ENCODE peak calls at places on chromosome 3, in five cellular contexts. J is tibial nerve, L is kidney, A is H9, Q is fibroblast of lung. F is an unnamed sample. For H3K9me3, the result is how much of the 10 kb centered on the place peaks cover.

GRCh38 chr3:39126532-39127071 is 19.1 kb downstream of the TTC21A start:
- DNase-seq in J (no peak), L (peak), A (peak), Q (peak), F (peak)

GRCh38 chr3:3991598-3991997 is 192.4 kb downstream of the LRRN1 start:
- DNase-seq in J (no peak), L (no peak), A (no peak), Q (no peak), F (no peak)

GRCh38 chr3:26559252-26559651 is 63.3 kb upstream of the LRRC3B start:
- DNase-seq in J (no peak), L (no peak), A (no peak), Q (no peak), F (no peak)

GRCh38 chr3:14962762-14963161 is 15.4 kb downstream of the NR2C2 start:
- DNase-seq in J (no peak), L (no peak), A (no peak), Q (peak), F (no peak)

GRCh38 chr3:121651684-121652083 is 9.0 kb downstream of the HCLS1 start:
- DNase-seq in J (no peak), L (no peak), A (no peak), Q (peak), F (no peak)

GRCh38 chr3:9111349-9112265 is 137.8 kb downstream of the SRGAP3 start:
- DNase-seq in J (no peak), L (no peak), A (peak), Q (peak), F (peak)

GRCh38 chr3:123489400-123490004 is 40.6 kb upstream of the ADCY5 start:
- DNase-seq in J (peak), L (peak), A (peak), Q (peak), F (peak)

GRCh38 chr3:140244893-140245292 is 309.9 kb downstream of the CLSTN2 start:
- DNase-seq in J (no peak), L (no peak), A (no peak), Q (peak), F (no peak)

GRCh38 chr3:54989023-54989380 is 61.1 kb upstream of the LRTM1 start:
- DNase-seq in J (no peak), L (no peak), A (no peak), Q (no peak), F (no peak)

GRCh38 chr3:184343200-184343876 is 5.9 kb downstream of the FAM131A start:
- DNase-seq in J (no peak), L (no peak), A (peak), Q (peak), F (no peak)

GRCh38 chr3:45020534-45020933 is 5.6 kb upstream of the CLEC3B start:
- DNase-seq in J (no peak), L (no peak), A (no peak), Q (no peak), F (no peak)

GRCh38 chr3:177371903-177372302 is 174.6 kb upstream of the TBL1XR1 start:
- DNase-seq in J (no peak), L (no peak), A (no peak), Q (no peak), F (no peak)

GRCh38 chr3:194508486-194509449 is 22.0 kb upstream of the ATP13A3 start:
- DNase-seq in J (no peak), L (no peak), A (no peak), Q (no peak), F (no peak)

GRCh38 chr3:105772635-105773034 is 96.2 kb downstream of the CBLB start:
- DNase-seq in J (no peak), L (no peak), A (no peak), Q (no peak), F (no peak)

GRCh38 chr3:123618768-123619484 is 34.1 kb upstream of the HACD2 start:
- DNase-seq in J (peak), L (peak), A (no peak), Q (peak), F (peak)

GRCh38 chr3:71168961-71169411 is 414.5 kb downstream of the FOXP1 start:
- DNase-seq in J (no peak), L (no peak), A (no peak), Q (peak), F (peak)

GRCh38 chr3:37543692-37544091 is 318.0 kb upstream of the CTDSPL start:
- DNase-seq in J (no peak), L (no peak), A (no peak), Q (no peak), F (no peak)

GRCh38 chr3:37544105-37544504 is 317.6 kb upstream of the CTDSPL start:
- DNase-seq in J (no peak), L (no peak), A (no peak), Q (no peak), F (no peak)

GRCh38 chr3:37545479-37545878 is 316.2 kb upstream of the CTDSPL start:
- DNase-seq in J (no peak), L (no peak), A (no peak), Q (no peak), F (peak)

GRCh38 chr3:37544869-37545352 is 316.8 kb upstream of the CTDSPL start:
- DNase-seq in J (no peak), L (no peak), A (no peak), Q (no peak), F (peak)

DNA sequence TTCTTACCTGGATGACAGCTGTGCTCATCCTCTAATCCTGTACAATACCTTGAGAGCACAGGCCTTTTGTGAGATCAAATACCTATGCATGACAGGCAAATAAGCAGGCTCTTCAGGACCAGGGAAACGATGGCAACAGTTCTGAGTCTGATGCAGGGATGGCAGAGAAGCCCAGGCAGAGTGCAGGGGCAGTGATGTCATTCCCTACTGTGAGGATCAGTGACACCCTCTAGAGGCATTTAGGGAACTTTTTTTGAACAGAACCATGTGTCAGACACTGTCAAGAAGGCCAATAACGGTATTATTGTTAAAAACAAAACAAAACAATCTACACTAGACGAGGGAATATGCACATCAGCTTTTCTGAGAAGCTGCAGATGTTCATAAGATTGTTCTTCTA is 314.8 kb upstream of the CTDSPL start:
- DNase-seq in J (no peak), L (no peak), A (no peak), Q (peak), F (no peak)
- TF ChIP-seq CTCF in J (no peak), L (peak), A (peak), Q (peak), F (no peak)

DNA sequence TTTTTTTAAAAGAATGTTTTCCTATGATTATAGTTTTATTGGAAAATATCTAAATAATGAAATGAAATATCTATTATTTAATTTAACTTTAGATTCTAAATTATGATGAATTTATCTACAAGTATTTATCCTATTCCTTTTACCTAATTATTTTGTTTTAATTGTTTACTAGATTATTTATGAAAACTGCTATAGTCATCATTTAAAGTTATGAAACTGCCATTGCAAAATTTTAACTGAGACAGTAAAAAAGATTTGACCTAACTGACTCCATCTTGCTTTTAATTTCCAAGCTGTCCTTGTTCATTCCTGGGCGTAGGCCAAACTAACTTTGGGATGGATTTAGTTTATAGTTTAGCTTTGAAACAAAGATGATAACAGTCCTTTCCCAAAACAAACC is 25.9 kb upstream of the FAM3D start:
- DNase-seq in J (no peak), L (no peak), A (no peak), Q (no peak), F (no peak)
- H3K9me3 ChIP-seq in J (under half), L (under half), A (under half), Q (under half), F (under half)

DNA sequence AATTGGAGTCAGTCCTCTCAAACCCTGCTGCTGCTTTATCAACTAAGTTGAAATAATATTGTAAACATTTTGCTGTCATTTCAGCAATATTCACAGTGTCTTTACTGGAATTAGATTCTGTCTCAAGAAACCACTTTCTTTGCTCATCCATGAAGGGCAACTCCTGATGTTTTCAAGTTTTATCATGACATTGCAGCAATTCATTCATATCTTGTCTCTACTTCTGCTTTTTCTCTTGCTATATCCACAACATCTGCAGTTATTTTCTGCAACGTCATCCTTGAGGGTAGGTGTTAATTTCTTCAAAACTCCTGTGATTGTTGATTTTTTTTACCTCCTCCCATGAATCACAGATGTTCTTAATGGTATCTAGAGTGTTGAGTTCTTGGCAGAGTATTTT is 181.6 kb downstream of the EPHA6 start:
- DNase-seq in J (no peak), L (no peak), A (no peak), Q (no peak), F (no peak)
- TF ChIP-seq CTCF in J (no peak), L (no peak), A (no peak), Q (no peak), F (no peak)

DNA sequence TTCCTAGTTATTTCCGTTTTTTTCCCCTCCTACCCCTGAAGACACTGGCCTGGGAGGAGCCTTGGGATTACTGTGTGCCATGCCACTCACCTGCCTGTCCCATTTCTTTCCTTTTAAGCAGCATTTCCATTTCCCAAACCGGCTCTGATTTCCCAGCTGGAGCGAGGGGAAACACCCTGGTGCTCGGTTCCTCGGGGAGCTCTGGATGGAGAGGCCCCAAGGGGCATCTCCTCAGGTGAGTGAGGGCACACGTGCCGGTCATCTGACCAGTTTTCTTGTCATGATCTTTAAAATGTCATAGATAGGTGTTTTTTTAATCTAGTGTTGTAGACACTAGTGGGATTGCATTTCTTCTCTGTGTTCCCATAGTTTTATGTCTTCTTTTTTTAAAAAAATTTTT is 2.7 kb downstream of the ZNF662 start:
- DNase-seq in J (no peak), L (no peak), A (no peak), Q (no peak), F (no peak)
- H3K9me3 ChIP-seq in J (under half), L (under half), A (under half), Q (under half), F (under half)

GRCh38 chr3:189053327-189053726 is 118.4 kb upstream of the TPRG1 start:
- DNase-seq in J (no peak), L (no peak), A (no peak), Q (no peak), F (no peak)

GRCh38 chr3:189049458-189050231 is 122.1 kb upstream of the TPRG1 start:
- DNase-seq in J (no peak), L (no peak), A (peak), Q (no peak), F (no peak)
- TF ChIP-seq CTCF in J (no peak), L (no peak), A (peak), Q (no peak), F (no peak)

DNA sequence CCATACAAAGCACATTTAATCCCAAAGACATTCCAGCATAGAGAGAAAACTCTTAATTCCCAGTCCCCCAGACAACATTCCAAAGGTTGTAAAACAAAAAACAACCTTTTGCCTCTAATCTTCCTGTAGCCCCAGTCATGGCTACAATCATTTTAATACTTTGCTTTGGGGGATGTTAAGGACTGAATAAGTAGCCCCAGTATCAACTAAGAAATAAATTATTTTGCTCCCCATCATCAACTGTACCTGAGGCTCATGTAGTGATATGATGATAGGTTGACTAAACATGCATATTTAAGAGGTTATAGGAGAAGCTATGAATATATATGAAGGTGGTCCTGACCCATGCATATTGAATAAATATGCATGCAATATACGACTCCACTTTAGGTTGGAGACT is 40.6 kb downstream of the PRR20G start:
- DNase-seq in J (no peak), L (no peak), A (no peak), Q (no peak), F (no peak)
- H3K9me3 ChIP-seq in J (under half), L (under half), A (under half), Q (under half), F (under half)

GRCh38 chr3:134838599-134838998 is 43.5 kb downstream of the EPHB1 start:
- DNase-seq in J (no peak), L (no peak), A (no peak), Q (no peak), F (no peak)
- TF ChIP-seq CTCF in J (no peak), L (no peak), A (peak), Q (no peak), F (no peak)

DNA sequence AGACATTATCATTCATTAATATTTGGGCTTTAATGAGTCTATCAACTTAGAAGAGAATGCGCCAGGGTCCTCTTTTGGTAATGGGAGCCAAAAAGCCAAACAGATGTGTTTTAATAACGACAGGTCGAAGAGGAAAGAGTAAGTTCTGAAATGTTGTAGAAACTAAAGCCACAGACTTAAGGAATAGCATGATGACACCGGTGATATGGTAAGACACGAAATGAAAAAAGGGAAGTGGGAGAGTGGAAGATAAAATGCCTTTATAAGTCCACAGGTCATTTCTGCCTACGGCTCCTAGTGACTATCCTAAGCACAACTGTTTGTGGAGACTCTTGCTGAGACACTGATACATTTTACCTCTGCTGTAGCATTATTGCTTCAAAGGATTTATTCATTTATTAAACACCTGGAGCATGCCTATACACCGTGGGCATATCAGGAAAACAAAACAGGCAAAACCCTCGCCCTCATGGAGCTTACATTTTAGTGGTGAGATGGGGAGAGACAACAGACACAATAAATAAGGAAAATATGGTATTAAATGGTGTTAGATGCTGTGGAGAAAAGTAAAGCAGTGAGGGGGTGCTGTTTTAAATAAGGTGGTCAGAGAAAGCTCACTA is 11.7 kb upstream of the CD47 start:
- DNase-seq in J (no peak), L (no peak), A (no peak), Q (no peak), F (no peak)
- H3K9me3 ChIP-seq in J (under half), L (under half), A (under half), Q (under half), F (under half)

GRCh38 chr3:58178528-58179234 is 32.1 kb downstream of the DNASE1L3 start:
- DNase-seq in J (no peak), L (no peak), A (no peak), Q (no peak), F (no peak)
- TF ChIP-seq CTCF in J (no peak), L (no peak), A (no peak), Q (no peak), F (no peak)

GRCh38 chr3:362939-363338 is 166.4 kb downstream of the CHL1 start:
- DNase-seq in J (no peak), L (no peak), A (no peak), Q (no peak), F (no peak)

GRCh38 chr3:359672-360071 is 163.1 kb downstream of the CHL1 start:
- DNase-seq in J (no peak), L (no peak), A (no peak), Q (no peak), F (no peak)

GRCh38 chr3:365268-365667 is 168.7 kb downstream of the CHL1 start:
- DNase-seq in J (no peak), L (no peak), A (no peak), Q (no peak), F (no peak)

DNA sequence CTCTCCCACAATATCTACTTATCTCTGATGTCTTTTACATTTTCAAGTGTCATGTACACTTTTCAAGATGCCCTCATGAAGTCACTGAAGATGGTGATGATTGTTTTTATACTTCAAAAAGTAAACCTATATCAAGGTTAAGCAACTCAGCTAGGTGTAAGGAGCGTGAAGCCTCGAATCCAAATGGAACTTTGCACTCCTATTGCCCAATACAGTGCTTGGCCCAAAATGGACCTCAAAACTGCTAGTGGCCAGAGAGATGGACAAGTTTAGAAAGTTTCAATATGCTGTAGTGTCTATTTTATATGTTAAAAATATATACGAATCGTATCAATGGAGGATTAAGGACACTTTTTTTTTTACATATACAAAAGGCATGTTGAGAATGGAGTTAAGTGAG is 167.7 kb downstream of the CHL1 start:
- DNase-seq in J (no peak), L (no peak), A (no peak), Q (no peak), F (no peak)
- H3K9me3 ChIP-seq in J (under half), L (under half), A (under half), Q (under half), F (under half)

F was measured in ovary.